ENCODE peak calls at places on chromosomes 2 and 18, in four cellular contexts. O is endodermal cell, G is neural crest cell, B is K562. S is an unnamed sample.

GRCh38 chr2:20766798-20767644 is 55.9 kb downstream of the LDAH start:
- DNase-seq in G (no peak), O (no peak), B (no peak), S (no peak)

GRCh38 chr2:156331572-156332451 is 709 bp downstream of the NR4A2 start:
- DNase-seq in O (peak), B (peak), G (peak), S (peak)

GRCh38 chr18:55185391-55185790 is 226.1 kb upstream of the CCDC68 start:
- DNase-seq in B (no peak), O (no peak), G (no peak), S (no peak)

GRCh38 chr18:5073026-5073944 is 123.8 kb downstream of the AKAIN1 start:
- DNase-seq in O (peak), B (peak), G (peak), S (peak)

GRCh38 chr2:127719301-127720218 is 18.3 kb downstream of the SFT2D3 start:
- DNase-seq in O (no peak), G (no peak), B (no peak), S (no peak)

GRCh38 chr2:181902625-181903024 is 11.1 kb downstream of the ITPRID2 start:
- DNase-seq in B (no peak), G (no peak), O (no peak), S (no peak)

GRCh38 chr2:234840336-234840735 is 111.5 kb upstream of the SH3BP4 start:
- DNase-seq in G (no peak), O (peak), B (no peak), S (peak)

GRCh38 chr2:102187191-102188150 is 648 bp downstream of the IL1RL2 start:
- DNase-seq in G (peak), B (no peak), O (peak), S (peak)

GRCh38 chr2:217995741-217996141 is 7.1 kb downstream of the TNS1 start:
- DNase-seq in O (peak), B (no peak), G (no peak), S (no peak)

GRCh38 chr2:23433282-23433681 is 48.3 kb downstream of the KLHL29 start:
- DNase-seq in B (no peak), O (no peak), G (no peak), S (no peak)

GRCh38 chr18:48230459-48231113 is 178.6 kb downstream of the ZBTB7C start:
- DNase-seq in G (peak), O (peak), B (peak), S (peak)

GRCh38 chr2:207241198-207241597 is 75.5 kb upstream of the KLF7 start:
- DNase-seq in G (no peak), B (no peak), O (no peak), S (no peak)

GRCh38 chr2:235467586-235467985 is 26.3 kb upstream of the AGAP1 start:
- DNase-seq in G (no peak), O (peak), B (no peak), S (no peak)

GRCh38 chr2:12619975-12620374 is 96.8 kb upstream of the TRIB2 start:
- DNase-seq in O (no peak), B (no peak), G (no peak), S (no peak)

GRCh38 chr18:55856191-55856590 is 268.2 kb upstream of the TCF4 start:
- DNase-seq in O (peak), G (no peak), B (no peak), S (no peak)

GRCh38 chr2:122748552-122749011 is 993.1 kb downstream of the TSN start:
- DNase-seq in B (no peak), O (peak), G (no peak), S (no peak)

GRCh38 chr2:172097557-172098131 is 5.1 kb downstream of the DLX2 start:
- DNase-seq in B (peak), O (no peak), G (no peak), S (no peak)

GRCh38 chr2:20567159-20567925 is 83.6 kb downstream of the HS1BP3 start:
- DNase-seq in B (no peak), G (peak), O (peak), S (no peak)

GRCh38 chr2:95262896-95263542 is 11.2 kb upstream of the PROM2 start:
- DNase-seq in B (no peak), G (no peak), O (no peak), S (no peak)

GRCh38 chr2:55837073-55837472 is 86.5 kb downstream of the EFEMP1 start:
- DNase-seq in B (no peak), G (no peak), O (peak), S (no peak)

GRCh38 chr2:78541088-78541450 is 484.4 kb upstream of the REG3G start:
- DNase-seq in B (peak), O (no peak), G (no peak), S (no peak)

GRCh38 chr18:32328379-32328778 is 138.5 kb downstream of the MEP1B start:
- DNase-seq in G (no peak), B (no peak), O (no peak), S (no peak)

GRCh38 chr2:168673265-168674222 is 128.9 kb upstream of the NOSTRIN start:
- DNase-seq in B (no peak), O (no peak), G (no peak), S (no peak)

GRCh38 chr2:113116100-113116958 is 11.1 kb upstream of the IL1RN start:
- DNase-seq in B (no peak), G (no peak), O (no peak), S (no peak)

GRCh38 chr2:1749750-1750149 is 5.4 kb upstream of the PXDN start:
- DNase-seq in B (no peak), G (no peak), O (peak), S (no peak)

GRCh38 chr2:68936889-68937288 is 15.8 kb downstream of the GKN2 start:
- DNase-seq in B (no peak), G (no peak), O (no peak), S (no peak)

GRCh38 chr2:42196403-42197267 is 27.5 kb downstream of the EML4 start:
- DNase-seq in B (peak), O (peak), G (no peak), S (peak)

GRCh38 chr2:142841788-142842187 is 35.7 kb upstream of the KYNU start:
- DNase-seq in B (no peak), O (no peak), G (no peak), S (no peak)

GRCh38 chr18:66694857-66695256 is 91.0 kb upstream of the CDH19 start:
- DNase-seq in O (no peak), G (no peak), B (no peak), S (no peak)

GRCh38 chr2:63763336-63764056 is 78.2 kb upstream of the UGP2 start:
- DNase-seq in G (no peak), O (no peak), B (no peak), S (no peak)

GRCh38 chr2:80887923-80888322 is 583.4 kb upstream of the LRRTM1 start:
- DNase-seq in O (no peak), B (no peak), G (no peak), S (no peak)

GRCh38 chr2:237280235-237280634 is 133.7 kb downstream of the COL6A3 start:
- DNase-seq in B (no peak), G (no peak), O (no peak), S (no peak)

DNA sequence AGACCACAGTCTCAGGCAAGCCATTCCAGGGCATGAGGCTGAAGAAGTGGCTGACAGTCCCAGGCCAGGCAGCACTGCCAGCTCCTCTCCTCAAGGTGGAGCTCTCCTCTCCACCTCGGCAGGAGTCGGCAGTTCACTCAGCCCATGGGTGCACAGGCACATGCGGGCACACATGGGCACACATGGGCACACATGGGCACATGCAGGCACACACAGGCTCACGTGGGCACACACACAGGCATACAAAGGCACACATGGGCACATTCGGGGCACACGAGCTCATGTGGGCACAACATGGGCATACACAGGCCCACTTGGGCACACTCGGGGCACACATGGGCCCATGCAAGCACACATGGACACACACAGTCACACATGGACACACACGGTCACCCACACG is 65.3 kb upstream of the TAF1B start:
- DNase-seq in B (peak), O (peak), G (no peak), S (peak)
- TF ChIP-seq CTCF in B (peak), O (peak), G (peak), S (peak)

DNA sequence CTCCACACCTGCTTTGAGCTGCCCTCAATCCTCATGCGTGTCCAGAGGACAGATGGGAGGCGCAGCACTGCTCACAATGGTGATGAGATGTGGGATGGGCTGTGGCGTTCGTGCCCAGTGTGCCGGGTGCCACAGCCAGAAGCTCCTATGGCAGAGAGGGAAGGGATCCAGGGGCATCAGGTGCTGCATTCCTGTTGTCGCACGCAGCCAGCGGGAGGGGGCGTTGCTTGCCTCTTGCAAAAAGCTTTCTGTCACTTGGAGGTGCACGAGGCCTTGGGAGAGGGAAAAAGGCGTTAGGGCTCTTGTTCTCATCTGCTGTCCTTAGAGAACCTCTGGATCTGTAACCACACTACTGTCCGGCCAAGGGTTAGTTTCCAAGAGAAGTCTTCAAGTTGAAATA is 29.2 kb upstream of the ALLC start:
- DNase-seq in G (no peak), O (peak), B (peak), S (peak)
- TF ChIP-seq CTCF in G (peak), O (peak), B (peak), S (no peak)

DNA sequence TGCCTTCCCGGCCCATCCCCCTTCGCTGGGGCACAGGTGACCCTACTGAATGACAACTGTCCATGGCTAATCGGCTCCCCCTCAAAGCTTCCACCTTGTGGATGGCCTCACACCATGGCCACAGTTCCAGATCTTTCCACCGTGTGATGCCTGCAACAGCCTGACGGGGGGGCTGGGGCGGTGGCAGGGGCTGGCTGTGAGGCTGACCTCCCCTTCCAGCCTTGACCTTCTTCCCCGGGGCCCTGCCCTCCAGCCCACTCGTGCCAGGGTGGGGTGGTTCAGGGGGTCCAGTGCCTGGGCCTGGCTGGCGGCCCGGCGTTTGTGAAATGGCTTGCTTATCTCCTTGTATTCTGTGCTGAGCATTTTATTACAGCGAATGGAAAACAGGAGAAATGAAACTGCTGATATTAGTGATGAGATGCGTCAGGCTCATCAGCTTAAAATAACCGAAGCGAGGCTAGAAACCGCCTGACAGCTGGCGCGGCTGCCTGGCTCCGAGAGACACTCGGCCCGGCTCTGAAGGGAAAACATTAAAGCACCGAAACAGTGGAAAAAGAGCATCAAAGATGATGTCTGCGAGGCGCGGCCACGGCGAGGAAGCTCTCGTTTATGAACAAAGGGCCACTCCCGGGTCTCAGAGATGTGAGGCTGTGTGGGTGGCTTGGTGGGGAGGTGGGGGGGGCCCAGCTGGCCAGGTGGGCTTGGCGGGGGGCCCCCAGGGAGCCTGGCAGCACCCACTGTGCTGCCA is 916 bp upstream of the PDCD1 start:
- DNase-seq in G (no peak), O (peak), B (peak), S (peak)
- TF ChIP-seq CTCF in G (peak), O (peak), B (peak), S (no peak)

GRCh38 chr2:71283131-71283530 is 48.5 kb upstream of the ZNF638 start:
- DNase-seq in O (no peak), B (no peak), G (no peak), S (no peak)

GRCh38 chr2:71277536-71278103 is 50.7 kb upstream of the PAIP2B start:
- DNase-seq in O (peak), G (peak), B (peak), S (peak)

GRCh38 chr2:71281950-71282349 is 49.6 kb upstream of the ZNF638 start:
- DNase-seq in B (no peak), G (no peak), O (no peak), S (no peak)

GRCh38 chr2:71285706-71286105 is 45.9 kb upstream of the ZNF638 start:
- DNase-seq in G (no peak), B (no peak), O (no peak), S (no peak)

DNA sequence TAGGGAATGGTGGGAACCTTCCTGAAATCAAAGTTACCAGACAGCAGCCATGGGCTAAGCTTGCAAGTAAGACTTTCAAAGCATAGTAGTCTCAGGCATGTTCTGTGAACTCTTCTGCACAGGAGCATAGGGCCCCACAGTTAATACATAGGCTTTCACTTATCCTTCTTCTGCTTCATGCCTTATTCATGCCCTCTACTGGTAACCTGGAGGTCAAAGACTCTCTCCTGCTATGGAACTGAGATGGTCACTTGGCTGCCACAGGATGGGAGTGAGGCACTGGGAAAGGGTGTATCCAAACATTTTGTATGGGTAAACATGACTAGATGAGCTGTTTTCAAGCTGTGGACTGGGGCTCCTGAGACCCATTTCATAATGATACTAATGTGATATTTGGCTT is 49.1 kb upstream of the ZNF638 start:
- DNase-seq in O (peak), G (no peak), B (no peak), S (no peak)
- TF ChIP-seq CTCF in O (peak), G (no peak), B (peak), S (no peak)